ENCODE peak calls at places on chromosomes 11 and 22, in nine cellular contexts. One of them, this sample, is unnamed.

GRCh38 chr11:115496892-115497291 is 7.3 kb downstream of the CADM1 start:
- DNase-seq in RWPE1: no peak
- DNase-seq in lower leg skin: no peak
- DNase-seq in transverse colon: no peak
- DNase-seq in HFFc6: no peak
- DNase-seq in WTC11: no peak
- DNase-seq in A549: no peak
- DNase-seq in fibroblast of lung: peak
- DNase-seq in GM12878: no peak
- DNase-seq in this sample: no peak

GRCh38 chr11:57775474-57775873 is 13.9 kb downstream of the CTNND1 start:
- DNase-seq in RWPE1: no peak
- DNase-seq in lower leg skin: no peak
- DNase-seq in transverse colon: no peak
- DNase-seq in HFFc6: no peak
- DNase-seq in WTC11: no peak
- DNase-seq in A549: no peak
- DNase-seq in fibroblast of lung: no peak
- DNase-seq in GM12878: no peak
- DNase-seq in this sample: no peak

GRCh38 chr11:65663634-65664200 is 1.0 kb upstream of the RELA start:
- DNase-seq in RWPE1: peak
- DNase-seq in lower leg skin: peak
- DNase-seq in transverse colon: peak
- DNase-seq in HFFc6: no peak
- DNase-seq in WTC11: no peak
- DNase-seq in A549: no peak
- DNase-seq in fibroblast of lung: peak
- DNase-seq in GM12878: no peak
- DNase-seq in this sample: peak

GRCh38 chr22:19523240-19524169 is 705 bp downstream of the CLDN5 start:
- DNase-seq in RWPE1: no peak
- DNase-seq in lower leg skin: no peak
- DNase-seq in transverse colon: no peak
- DNase-seq in HFFc6: no peak
- DNase-seq in WTC11: peak
- DNase-seq in A549: no peak
- DNase-seq in fibroblast of lung: peak
- DNase-seq in GM12878: no peak
- DNase-seq in this sample: peak

GRCh38 chr11:77093056-77093891 is 9.4 kb upstream of the OMP start:
- DNase-seq in RWPE1: no peak
- DNase-seq in lower leg skin: no peak
- DNase-seq in transverse colon: no peak
- DNase-seq in HFFc6: no peak
- DNase-seq in WTC11: no peak
- DNase-seq in A549: no peak
- DNase-seq in fibroblast of lung: no peak
- DNase-seq in GM12878: no peak
- DNase-seq in this sample: no peak

GRCh38 chr11:112635338-112635737 is 325.9 kb upstream of the NCAM1 start:
- DNase-seq in RWPE1: no peak
- DNase-seq in lower leg skin: no peak
- DNase-seq in transverse colon: no peak
- DNase-seq in HFFc6: no peak
- DNase-seq in WTC11: no peak
- DNase-seq in A549: no peak
- DNase-seq in fibroblast of lung: no peak
- DNase-seq in GM12878: no peak
- DNase-seq in this sample: no peak

GRCh38 chr11:115126515-115127208 is 377.6 kb downstream of the CADM1 start:
- DNase-seq in RWPE1: no peak
- DNase-seq in lower leg skin: no peak
- DNase-seq in transverse colon: no peak
- DNase-seq in HFFc6: no peak
- DNase-seq in WTC11: no peak
- DNase-seq in A549: no peak
- DNase-seq in fibroblast of lung: no peak
- DNase-seq in GM12878: no peak
- DNase-seq in this sample: no peak

GRCh38 chr22:49010086-49010863 is 817.4 kb downstream of the BRD1 start:
- DNase-seq in RWPE1: no peak
- DNase-seq in lower leg skin: peak
- DNase-seq in transverse colon: no peak
- DNase-seq in HFFc6: no peak
- DNase-seq in WTC11: no peak
- DNase-seq in A549: no peak
- DNase-seq in fibroblast of lung: no peak
- DNase-seq in GM12878: no peak
- DNase-seq in this sample: no peak

GRCh38 chr11:35619030-35619753 is 932 bp downstream of the FJX1 start:
- DNase-seq in RWPE1: peak
- DNase-seq in lower leg skin: peak
- DNase-seq in transverse colon: peak
- DNase-seq in HFFc6: peak
- DNase-seq in WTC11: peak
- DNase-seq in A549: peak
- DNase-seq in fibroblast of lung: peak
- DNase-seq in GM12878: no peak
- DNase-seq in this sample: no peak

GRCh38 chr11:118916842-118917388 is 8.8 kb downstream of the BCL9L start:
- DNase-seq in RWPE1: no peak
- DNase-seq in lower leg skin: peak
- DNase-seq in transverse colon: peak
- DNase-seq in HFFc6: peak
- DNase-seq in WTC11: peak
- DNase-seq in A549: peak
- DNase-seq in fibroblast of lung: peak
- DNase-seq in GM12878: no peak
- DNase-seq in this sample: no peak

GRCh38 chr11:122788781-122789535 is 49.3 kb upstream of the CRTAM start:
- DNase-seq in RWPE1: no peak
- DNase-seq in lower leg skin: no peak
- DNase-seq in transverse colon: no peak
- DNase-seq in HFFc6: no peak
- DNase-seq in WTC11: no peak
- DNase-seq in A549: no peak
- DNase-seq in fibroblast of lung: no peak
- DNase-seq in GM12878: no peak
- DNase-seq in this sample: no peak
- TF ChIP-seq CTCF in RWPE1: no peak
- TF ChIP-seq CTCF in lower leg skin: no peak
- TF ChIP-seq CTCF in transverse colon: no peak
- TF ChIP-seq CTCF in HFFc6: peak
- TF ChIP-seq CTCF in WTC11: no peak
- TF ChIP-seq CTCF in A549: peak
- TF ChIP-seq CTCF in fibroblast of lung: no peak
- TF ChIP-seq CTCF in GM12878: peak
- TF ChIP-seq CTCF in this sample: no peak

GRCh38 chr11:12087075-12087775 is 23.2 kb upstream of the MICAL2 start:
- DNase-seq in RWPE1: peak
- DNase-seq in lower leg skin: peak
- DNase-seq in transverse colon: peak
- DNase-seq in HFFc6: peak
- DNase-seq in WTC11: no peak
- DNase-seq in A549: peak
- DNase-seq in fibroblast of lung: peak
- DNase-seq in GM12878: no peak
- DNase-seq in this sample: no peak
- TF ChIP-seq CTCF in RWPE1: no peak
- TF ChIP-seq CTCF in lower leg skin: no peak
- TF ChIP-seq CTCF in transverse colon: peak
- TF ChIP-seq CTCF in HFFc6: peak
- TF ChIP-seq CTCF in WTC11: no peak
- TF ChIP-seq CTCF in A549: no peak
- TF ChIP-seq CTCF in fibroblast of lung: no peak
- TF ChIP-seq CTCF in GM12878: peak
- TF ChIP-seq CTCF in this sample: no peak

GRCh38 chr11:11077898-11078297 is 220.0 kb upstream of the ZBED5 start:
- DNase-seq in RWPE1: no peak
- DNase-seq in lower leg skin: no peak
- DNase-seq in transverse colon: no peak
- DNase-seq in HFFc6: no peak
- DNase-seq in WTC11: no peak
- DNase-seq in A549: no peak
- DNase-seq in fibroblast of lung: no peak
- DNase-seq in GM12878: no peak
- DNase-seq in this sample: no peak

GRCh38 chr11:11076879-11077278 is 219.0 kb upstream of the ZBED5 start:
- DNase-seq in RWPE1: no peak
- DNase-seq in lower leg skin: no peak
- DNase-seq in transverse colon: no peak
- DNase-seq in HFFc6: no peak
- DNase-seq in WTC11: no peak
- DNase-seq in A549: no peak
- DNase-seq in fibroblast of lung: no peak
- DNase-seq in GM12878: no peak
- DNase-seq in this sample: no peak

GRCh38 chr11:11076276-11076675 is 218.4 kb upstream of the ZBED5 start:
- DNase-seq in RWPE1: no peak
- DNase-seq in lower leg skin: no peak
- DNase-seq in transverse colon: no peak
- DNase-seq in HFFc6: no peak
- DNase-seq in WTC11: no peak
- DNase-seq in A549: no peak
- DNase-seq in fibroblast of lung: no peak
- DNase-seq in GM12878: no peak
- DNase-seq in this sample: no peak

GRCh38 chr11:11075515-11076171 is 217.8 kb upstream of the ZBED5 start:
- DNase-seq in RWPE1: no peak
- DNase-seq in lower leg skin: no peak
- DNase-seq in transverse colon: no peak
- DNase-seq in HFFc6: no peak
- DNase-seq in WTC11: no peak
- DNase-seq in A549: no peak
- DNase-seq in fibroblast of lung: no peak
- DNase-seq in GM12878: no peak
- DNase-seq in this sample: no peak

GRCh38 chr11:11078344-11078743 is 220.5 kb upstream of the ZBED5 start:
- DNase-seq in RWPE1: no peak
- DNase-seq in lower leg skin: no peak
- DNase-seq in transverse colon: no peak
- DNase-seq in HFFc6: peak
- DNase-seq in WTC11: no peak
- DNase-seq in A549: peak
- DNase-seq in fibroblast of lung: no peak
- DNase-seq in GM12878: no peak
- DNase-seq in this sample: no peak
- TF ChIP-seq CTCF in RWPE1: no peak
- TF ChIP-seq CTCF in lower leg skin: no peak
- TF ChIP-seq CTCF in transverse colon: peak
- TF ChIP-seq CTCF in HFFc6: peak
- TF ChIP-seq CTCF in WTC11: no peak
- TF ChIP-seq CTCF in A549: peak
- TF ChIP-seq CTCF in fibroblast of lung: peak
- TF ChIP-seq CTCF in GM12878: no peak
- TF ChIP-seq CTCF in this sample: no peak

GRCh38 chr11:123558536-123559315 is 95.7 kb downstream of the SCN3B start:
- DNase-seq in RWPE1: no peak
- DNase-seq in lower leg skin: no peak
- DNase-seq in transverse colon: no peak
- DNase-seq in HFFc6: no peak
- DNase-seq in WTC11: no peak
- DNase-seq in A549: no peak
- DNase-seq in fibroblast of lung: peak
- DNase-seq in GM12878: no peak
- DNase-seq in this sample: no peak

GRCh38 chr11:123561046-123561781 is 93.2 kb downstream of the SCN3B start:
- DNase-seq in RWPE1: no peak
- DNase-seq in lower leg skin: no peak
- DNase-seq in transverse colon: no peak
- DNase-seq in HFFc6: no peak
- DNase-seq in WTC11: peak
- DNase-seq in A549: no peak
- DNase-seq in fibroblast of lung: peak
- DNase-seq in GM12878: no peak
- DNase-seq in this sample: peak

GRCh38 chr11:123562166-123562565 is 92.3 kb downstream of the SCN3B start:
- DNase-seq in RWPE1: no peak
- DNase-seq in lower leg skin: no peak
- DNase-seq in transverse colon: no peak
- DNase-seq in HFFc6: no peak
- DNase-seq in WTC11: no peak
- DNase-seq in A549: no peak
- DNase-seq in fibroblast of lung: no peak
- DNase-seq in GM12878: no peak
- DNase-seq in this sample: no peak

GRCh38 chr11:123560001-123560400 is 94.4 kb downstream of the SCN3B start:
- DNase-seq in RWPE1: no peak
- DNase-seq in lower leg skin: no peak
- DNase-seq in transverse colon: no peak
- DNase-seq in HFFc6: peak
- DNase-seq in WTC11: no peak
- DNase-seq in A549: no peak
- DNase-seq in fibroblast of lung: peak
- DNase-seq in GM12878: no peak
- DNase-seq in this sample: no peak

DNA sequence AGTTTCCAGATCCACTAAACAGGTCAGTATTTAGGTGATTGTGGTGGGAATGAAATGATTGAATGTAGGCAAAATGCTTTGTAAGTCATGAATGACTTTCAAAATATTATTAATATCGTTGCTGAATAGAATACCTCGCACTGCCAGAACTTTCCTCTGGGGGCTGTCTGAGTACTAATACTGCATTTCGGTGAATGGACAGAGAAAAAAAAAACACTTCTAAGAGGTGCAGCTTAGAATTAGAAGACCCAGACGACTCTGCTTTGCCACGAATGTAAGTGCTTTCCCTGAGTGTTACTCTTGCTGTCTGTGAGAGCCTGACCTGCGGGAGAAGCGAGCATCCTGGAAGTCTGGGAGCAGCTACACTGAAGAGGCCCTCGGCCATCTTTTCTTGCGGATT is 95.0 kb downstream of the SCN3B start:
- DNase-seq in RWPE1: no peak
- DNase-seq in lower leg skin: no peak
- DNase-seq in transverse colon: no peak
- DNase-seq in HFFc6: peak
- DNase-seq in WTC11: no peak
- DNase-seq in A549: no peak
- DNase-seq in fibroblast of lung: peak
- DNase-seq in GM12878: no peak
- DNase-seq in this sample: no peak
- TF ChIP-seq CTCF in RWPE1: no peak
- TF ChIP-seq CTCF in lower leg skin: no peak
- TF ChIP-seq CTCF in transverse colon: no peak
- TF ChIP-seq CTCF in HFFc6: peak
- TF ChIP-seq CTCF in WTC11: no peak
- TF ChIP-seq CTCF in A549: no peak
- TF ChIP-seq CTCF in fibroblast of lung: peak
- TF ChIP-seq CTCF in GM12878: no peak
- TF ChIP-seq CTCF in this sample: no peak

GRCh38 chr11:34565417-34566208 is 52.0 kb upstream of the ELF5 start:
- DNase-seq in RWPE1: no peak
- DNase-seq in lower leg skin: no peak
- DNase-seq in transverse colon: no peak
- DNase-seq in HFFc6: no peak
- DNase-seq in WTC11: peak
- DNase-seq in A549: peak
- DNase-seq in fibroblast of lung: no peak
- DNase-seq in GM12878: no peak
- DNase-seq in this sample: no peak
- TF ChIP-seq CTCF in RWPE1: peak
- TF ChIP-seq CTCF in lower leg skin: no peak
- TF ChIP-seq CTCF in transverse colon: no peak
- TF ChIP-seq CTCF in HFFc6: peak
- TF ChIP-seq CTCF in WTC11: peak
- TF ChIP-seq CTCF in A549: peak
- TF ChIP-seq CTCF in fibroblast of lung: peak
- TF ChIP-seq CTCF in GM12878: peak
- TF ChIP-seq CTCF in this sample: peak

This sample was measured in suprapubic skin.